ENCODE peak calls at places on chromosomes 2 and 18, in four cellular contexts. O is IMR-90, M is HepG2, V is right lobe of liver. Q is an unnamed sample.

GRCh38 chr2:47072728-47073191 is 82.3 kb downstream of the STPG4 start:
- ATAC-seq in V (peak; percentile 4), M (no peak), O (no peak), Q (peak; percentile 24)

GRCh38 chr2:1766400-1766799 is 22.1 kb upstream of the PXDN start:
- ATAC-seq in M (peak; percentile 60), O (no peak), V (peak; percentile 30), Q (no peak)

GRCh38 chr18:33577688-33578370 is at the start of gene ASXL3:
- ATAC-seq in O (peak; percentile 72), M (peak; percentile 75), V (peak; percentile 88), Q (peak; percentile 75)

GRCh38 chr2:54158311-54158710 is 42.9 kb downstream of the ACYP2 start:
- ATAC-seq in V (no peak), O (no peak), M (no peak), Q (no peak)

GRCh38 chr2:9708683-9709538 is 78.1 kb upstream of the YWHAQ start:
- ATAC-seq in M (no peak), O (no peak), V (no peak), Q (no peak)

GRCh38 chr2:65214843-65215242 is 12.8 kb upstream of the ACTR2 start:
- ATAC-seq in O (no peak), M (no peak), V (no peak), Q (no peak)

GRCh38 chr2:128169933-128170709 is 79.1 kb downstream of the UGGT1 start:
- ATAC-seq in V (no peak), M (peak; percentile 96), O (no peak), Q (no peak)

GRCh38 chr2:135913726-135914365 is 37.6 kb upstream of the MCM6 start:
- ATAC-seq in V (peak; percentile 38), M (peak; percentile 69), O (peak; percentile 51), Q (no peak)

GRCh38 chr2:120520929-120521912 is 175.3 kb downstream of the INHBB start:
- ATAC-seq in M (peak; percentile 37), O (peak; percentile 74), V (peak; percentile 56), Q (no peak)

GRCh38 chr2:66862871-66863650 is 428.1 kb downstream of the MEIS1 start:
- ATAC-seq in O (peak; percentile 74), M (no peak), V (no peak), Q (peak; percentile 90)

GRCh38 chr2:42029639-42030195 is 18.1 kb upstream of the PKDCC start:
- ATAC-seq in O (no peak), M (no peak), V (no peak), Q (no peak)

GRCh38 chr2:235461763-235462414 is 32.0 kb upstream of the AGAP1 start:
- ATAC-seq in M (no peak), O (no peak), V (no peak), Q (no peak)

GRCh38 chr2:235458839-235459273 is 35.0 kb upstream of the AGAP1 start:
- ATAC-seq in O (no peak), M (peak; percentile 65), V (no peak), Q (no peak)

GRCh38 chr2:235462415-235462790 is 31.4 kb upstream of the AGAP1 start:
- ATAC-seq in M (no peak), V (no peak), O (no peak), Q (no peak)

GRCh38 chr2:235463893-235464292 is 29.9 kb upstream of the AGAP1 start:
- ATAC-seq in M (no peak), O (no peak), V (no peak), Q (no peak)

GRCh38 chr2:235460548-235461047 is 33.2 kb upstream of the AGAP1 start:
- ATAC-seq in V (peak; percentile 39), M (no peak), O (no peak), Q (no peak)
- TF ChIP-seq POLR2A in V (no peak), M (no peak), O (no peak), Q (no peak)

DNA sequence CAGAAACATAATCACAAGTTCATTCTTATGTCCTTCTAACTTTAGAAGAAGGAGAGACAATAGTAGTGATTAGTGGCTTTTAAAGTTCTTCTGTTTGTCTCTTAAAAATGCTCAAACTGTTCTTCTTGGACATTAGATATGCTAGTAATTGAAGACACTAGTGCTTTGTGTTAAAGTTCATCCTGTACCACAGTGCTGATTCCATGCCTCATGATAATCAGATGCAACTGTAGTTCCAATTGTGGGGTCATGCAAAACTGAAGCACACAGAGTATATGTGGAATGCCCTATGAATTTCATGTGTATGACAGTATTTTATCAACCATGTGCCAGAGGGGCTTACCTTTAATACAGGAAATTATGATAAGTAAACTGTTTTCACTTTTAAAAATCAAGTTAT is 11.4 kb upstream of the KCNJ13 start:
- ATAC-seq in M (no peak), O (no peak), V (no peak), Q (no peak)
- H3K36me3 ChIP-seq in M (peaks cover 25% of the 10 kb centered on the region), O (peaks cover 20% of the 10 kb centered on the region), V (peaks cover 8% of the 10 kb centered on the region), Q (peaks cover 10% of the 10 kb centered on the region)

GRCh38 chr2:237691908-237692600 is 64.7 kb downstream of the LRRFIP1 start:
- ATAC-seq in V (peak; percentile 91), M (peak; percentile 88), O (peak; percentile 76), Q (peak; percentile 79)
- TF ChIP-seq POLR2A in V (peak; percentile 93), M (no peak), O (peak; percentile 89), Q (peak; percentile 97)

GRCh38 chr2:207082619-207083018 is 83.1 kb downstream of the KLF7 start:
- ATAC-seq in M (peak; percentile 83), O (no peak), V (peak; percentile 30), Q (no peak)
- H3K36me3 ChIP-seq in M (no peaks in the 10 kb centered on the region), O (peaks cover 55% of the 10 kb centered on the region), V (no peaks in the 10 kb centered on the region), Q (peaks cover 91% of the 10 kb centered on the region)